ENCODE peak calls at places on chromosomes 16 and 17, in five cellular contexts. N is HCEC 1CT; L is stomach; S is CD8-positive, alpha-beta memory T cell; V is body of pancreas. E is an unnamed sample.

GRCh38 chr17:78242024-78242742 is 10.8 kb downstream of the TMEM235 start:
- DNase-seq in N (no peak), L (no peak), S (no peak), V (no peak), E (peak)

GRCh38 chr17:80882323-80882722 is 109.3 kb upstream of the CHMP6 start:
- DNase-seq in N (no peak), L (no peak), S (no peak), V (no peak), E (no peak)

GRCh38 chr16:75621170-75621477 is 2.0 kb downstream of the ADAT1 start:
- DNase-seq in N (peak), L (no peak), S (no peak), V (no peak), E (peak)

GRCh38 chr16:53899471-53899870 is 195.5 kb downstream of the FTO start:
- DNase-seq in N (no peak), L (no peak), S (no peak), V (no peak), E (no peak)

GRCh38 chr17:14471052-14471451 is 170.2 kb downstream of the HS3ST3B1 start:
- DNase-seq in N (peak), L (no peak), S (no peak), V (no peak), E (peak)

GRCh38 chr17:78671607-78672404 is 94.6 kb upstream of the DNAH17 start:
- DNase-seq in N (no peak), L (no peak), S (no peak), V (no peak), E (peak)

GRCh38 chr16:85238233-85238647 is 126.0 kb upstream of the CIBAR2 start:
- DNase-seq in N (no peak), L (peak), S (no peak), V (peak), E (no peak)

GRCh38 chr17:41773731-41774193 is 12.7 kb downstream of the JUP start:
- DNase-seq in N (peak), L (no peak), S (no peak), V (no peak), E (no peak)

GRCh38 chr16:3745751-3746355 is 28.5 kb upstream of the TRAP1 start:
- DNase-seq in N (peak), L (no peak), S (no peak), V (no peak), E (peak)

GRCh38 chr16:74029122-74029805 is 267.4 kb upstream of the PSMD7 start:
- DNase-seq in N (no peak), L (no peak), S (no peak), V (no peak), E (no peak)

GRCh38 chr16:56389554-56389953 is 35.8 kb downstream of the AMFR start:
- DNase-seq in N (peak), L (no peak), S (no peak), V (no peak), E (peak)

GRCh38 chr17:40241435-40241834 is 22.3 kb downstream of the WIPF2 start:
- DNase-seq in N (no peak), L (no peak), S (no peak), V (no peak), E (no peak)

E was measured in HT1080.